ENCODE peak calls at places on chromosomes 11 and 22, in six cellular contexts. B is ureter, U is left cardiac atrium, Y is breast epithelium, I is Caki2, L is LHCN-M2. W is an unnamed sample.

GRCh38 chr11:111115890-111116289 is 129.6 kb upstream of the POU2AF2 start:
- DNase-seq in B (no peak), U (no peak), Y (no peak), I (no peak), L (peak), W (no peak)

GRCh38 chr22:33023119-33023827 is 34.9 kb downstream of the SYN3 start:
- DNase-seq in B (no peak), U (no peak), Y (no peak), I (no peak), L (no peak), W (no peak)

GRCh38 chr22:17773606-17774205 is 563 bp downstream of the BID start:
- DNase-seq in B (no peak), U (peak), Y (no peak), I (peak), L (peak), W (peak)

GRCh38 chr11:125165111-125165663 is 636 bp downstream of the PKNOX2 start:
- DNase-seq in B (no peak), U (no peak), Y (peak), I (peak), L (no peak), W (no peak)

GRCh38 chr11:127521413-127521812 is 520.8 kb upstream of the KIRREL3 start:
- DNase-seq in B (no peak), U (no peak), Y (no peak), I (peak), L (peak), W (no peak)

GRCh38 chr11:124446926-124447325 is 1.4 kb upstream of the OR8B8 start:
- DNase-seq in B (no peak), U (no peak), Y (no peak), I (no peak), L (no peak), W (no peak)

GRCh38 chr11:2804189-2804588 is 81.4 kb downstream of the CDKN1C start:
- DNase-seq in B (peak), U (peak), Y (peak), I (no peak), L (no peak), W (peak)

GRCh38 chr11:61911701-61912529 is 5.5 kb downstream of the RAB3IL1 start:
- DNase-seq in B (no peak), U (no peak), Y (peak), I (no peak), L (no peak), W (no peak)

GRCh38 chr11:134661660-134662059 is 249.6 kb upstream of the B3GAT1 start:
- DNase-seq in B (no peak), U (no peak), Y (no peak), I (no peak), L (no peak), W (no peak)

GRCh38 chr11:31802000-31802551 is 9.0 kb downstream of the PAX6 start:
- DNase-seq in B (no peak), U (no peak), Y (no peak), I (no peak), L (no peak), W (no peak)

GRCh38 chr22:22787805-22788459 is 99.7 kb upstream of the IGLL5 start:
- DNase-seq in B (no peak), U (peak), Y (no peak), I (peak), L (peak), W (peak)

W was measured in CD4-positive, CD25-positive, alpha-beta regulatory T cell.